ENCODE peak calls at places on chromosomes 6 and 20, in ten cellular contexts. P, E, F, U, H, X, K, L, J and G are unnamed samples.

GRCh38 chr6:149480502-149481280 is 4.1 kb downstream of the ZC3H12D start:
- DNase-seq in U (peak; percentile 37), F (no peak), E (no peak), L (no peak), K (no peak), P (no peak), J (no peak), X (no peak), H (peak; percentile 53), G (peak; percentile 84)

GRCh38 chr6:41167173-41167963 is 4.5 kb upstream of the TREM2 start:
- DNase-seq in U (no peak), P (peak; percentile 24), X (peak; percentile 13), L (no peak), F (no peak), J (no peak), K (peak; percentile 33), H (no peak), E (no peak), G (no peak)

GRCh38 chr20:15675151-15675550 is 898.1 kb downstream of the KIF16B start:
- DNase-seq in X (no peak), H (no peak), K (no peak), L (no peak), P (no peak), F (no peak), E (no peak), U (no peak), J (no peak), G (no peak)

GRCh38 chr20:49420811-49421295 is 61.6 kb downstream of the KCNB1 start:
- DNase-seq in H (no peak), P (no peak), X (no peak), E (no peak), J (no peak), F (no peak), K (no peak), U (no peak), L (no peak), G (no peak)

GRCh38 chr6:170243791-170244291 is 47.0 kb downstream of the DLL1 start:
- DNase-seq in K (no peak), E (peak; percentile 75), F (peak; percentile 24), P (no peak), J (no peak), L (peak; percentile 60), X (no peak), H (no peak), U (no peak), G (no peak)

GRCh38 chr20:10603971-10604864 is 69.6 kb downstream of the JAG1 start:
- DNase-seq in L (no peak), H (no peak), P (peak; percentile 87), X (peak; percentile 91), K (peak; percentile 96), F (no peak), E (no peak), J (no peak), U (no peak), G (no peak)

GRCh38 chr6:132115714-132116366 is 164.7 kb upstream of the CCN2 start:
- DNase-seq in U (no peak), L (no peak), X (no peak), H (no peak), J (no peak), K (peak; percentile 36), E (no peak), F (no peak), P (peak; percentile 11), G (no peak)

GRCh38 chr20:717817-718216 is 42.2 kb upstream of the SCRT2 start:
- DNase-seq in K (no peak), E (no peak), X (no peak), F (no peak), U (no peak), P (no peak), H (no peak), L (no peak), J (no peak), G (no peak)

GRCh38 chr6:136521891-136522290 is 28.3 kb downstream of the MAP7 start:
- DNase-seq in F (no peak), U (no peak), X (no peak), K (no peak), P (no peak), L (no peak), H (no peak), E (no peak), J (no peak), G (no peak)

GRCh38 chr6:140130074-140130473 is 755.6 kb upstream of the CITED2 start:
- DNase-seq in L (no peak), F (no peak), X (no peak), U (no peak), E (no peak), H (no peak), J (no peak), P (no peak), K (no peak), G (no peak)